ENCODE peak calls at places on chromosomes 2 and 18, in four cellular contexts. M is psoas muscle, X is tibial nerve, Q is WERI-Rb-1. S is an unnamed sample.
A peak's percentile ranks its signal among the peaks of the same experiment; 100 is the strongest.

GRCh38 chr2:85971369-85971768 is 82.6 kb upstream of the ST3GAL5 start:
- DNase-seq in M (no peak), X (no peak), Q (no peak), S (no peak)

GRCh38 chr18:57083485-57083884 is 63.4 kb upstream of the BOD1L2 start:
- DNase-seq in M (no peak), X (no peak), Q (no peak), S (no peak)

GRCh38 chr18:36490907-36491306 is 193.4 kb downstream of the FHOD3 start:
- DNase-seq in M (no peak), X (no peak), Q (no peak), S (no peak)

GRCh38 chr2:234881413-234882241 is 70.2 kb upstream of the SH3BP4 start:
- DNase-seq in M (peak; percentile 81), X (peak; percentile 63), Q (peak; percentile 60), S (peak; percentile 61)

GRCh38 chr2:41495050-41495449 is 552.8 kb upstream of the PKDCC start:
- DNase-seq in M (no peak), X (no peak), Q (no peak), S (no peak)

GRCh38 chr2:37389984-37390765 is 45.7 kb downstream of the QPCT start:
- DNase-seq in M (no peak), X (no peak), Q (peak; percentile 43), S (no peak)

GRCh38 chr2:137467246-137467862 is 496.9 kb upstream of the HNMT start:
- DNase-seq in M (no peak), X (no peak), Q (peak; percentile 63), S (peak; percentile 11)

GRCh38 chr18:45324489-45325111 is 290.7 kb upstream of the SLC14A2 start:
- DNase-seq in M (peak; percentile 88), X (peak; percentile 57), Q (no peak), S (no peak)

GRCh38 chr2:126876631-126877030 is 22.1 kb upstream of the TEX51 start:
- DNase-seq in M (no peak), X (no peak), Q (no peak), S (no peak)

GRCh38 chr18:31042391-31043181 is at the start of gene DSC3:
- DNase-seq in M (peak; percentile 13), X (no peak), Q (peak; percentile 67), S (no peak)

GRCh38 chr2:217977840-217978535 is 24.8 kb downstream of the TNS1 start:
- DNase-seq in M (no peak), X (no peak), Q (no peak), S (no peak)
- H3K4me3 ChIP-seq in M (peak overlapping the region; percentile 60), X (peak overlapping the region; percentile 59), Q (no peak overlapping the region), S (no peak overlapping the region)

GRCh38 chr2:101114268-101114783 is 36.9 kb downstream of the TBC1D8 start:
- DNase-seq in M (no peak), X (no peak), Q (peak; percentile 42), S (no peak)
- H3K4me3 ChIP-seq in M (peak overlapping the region; percentile 30), X (no peak overlapping the region), Q (peak overlapping the region; percentile 61), S (peak overlapping the region; percentile 13)

DNA sequence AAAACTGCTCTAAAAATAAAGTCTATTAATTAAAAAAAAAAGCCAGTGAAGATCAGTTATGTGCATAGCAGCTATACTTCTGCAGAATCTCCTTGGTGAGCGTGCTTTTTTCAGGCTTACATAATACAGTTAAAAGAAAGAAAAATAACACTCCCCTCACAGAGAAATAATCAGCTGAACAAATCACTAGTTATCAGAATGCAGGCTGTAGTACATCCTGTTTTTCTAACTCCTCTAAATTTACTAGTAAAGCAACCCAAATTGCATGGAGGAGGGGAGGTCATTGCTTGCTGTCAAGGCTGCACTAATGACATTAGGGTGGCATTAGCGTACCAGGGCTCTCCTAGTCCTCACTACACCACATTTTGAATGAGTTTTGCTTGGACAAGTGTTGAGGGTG is 192.2 kb downstream of the PLCL1 start:
- DNase-seq in M (no peak), X (no peak), Q (no peak), S (no peak)
- H3K4me3 ChIP-seq in M (no peak overlapping the region), X (no peak overlapping the region), Q (no peak overlapping the region), S (no peak overlapping the region)

GRCh38 chr2:154375625-154376020 is 322.9 kb upstream of the KCNJ3 start:
- DNase-seq in M (no peak), X (no peak), Q (peak; percentile 11), S (peak; percentile 27)
- H3K4me3 ChIP-seq in M (no peak overlapping the region), X (no peak overlapping the region), Q (peak overlapping the region; percentile 32), S (no peak overlapping the region)

GRCh38 chr2:8636041-8636491 is 45.8 kb upstream of the ID2 start:
- DNase-seq in M (no peak), X (no peak), Q (no peak), S (no peak)

GRCh38 chr2:8633186-8633734 is 48.6 kb upstream of the ID2 start:
- DNase-seq in M (no peak), X (no peak), Q (no peak), S (no peak)

GRCh38 chr2:8634466-8635172 is 47.2 kb upstream of the ID2 start:
- DNase-seq in M (no peak), X (no peak), Q (no peak), S (no peak)

GRCh38 chr2:8632755-8633154 is 49.1 kb upstream of the ID2 start:
- DNase-seq in M (no peak), X (no peak), Q (no peak), S (no peak)

DNA sequence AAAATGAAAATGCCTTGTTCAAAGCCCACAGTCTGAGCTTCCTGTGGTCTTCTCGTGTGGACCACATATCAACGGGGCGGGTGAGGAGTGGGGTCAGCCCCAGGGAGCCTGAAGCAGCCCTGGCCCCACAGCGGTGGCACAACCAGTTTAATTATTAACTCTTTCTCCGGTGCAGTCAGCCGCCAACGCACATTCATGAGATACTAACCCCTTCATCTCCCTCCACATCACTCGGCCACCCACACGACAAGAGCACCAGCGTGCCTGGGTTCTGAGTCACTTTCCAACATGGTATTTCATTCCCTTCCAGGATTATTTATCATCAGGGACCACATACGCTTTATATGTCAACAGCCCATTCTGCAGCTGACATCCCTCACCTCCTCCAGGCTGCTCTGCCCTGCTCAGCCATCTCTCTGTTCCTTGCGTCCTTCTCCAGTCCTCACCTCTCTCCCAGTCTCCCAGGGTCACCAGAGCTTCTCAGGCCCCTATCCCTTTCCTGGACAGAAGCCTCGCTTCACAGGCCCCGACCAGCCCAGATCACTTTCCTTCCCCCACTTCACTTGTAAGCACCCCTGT is 48.0 kb upstream of the ID2 start:
- DNase-seq in M (no peak), X (no peak), Q (no peak), S (no peak)
- H3K4me3 ChIP-seq in M (no peak overlapping the region), X (no peak overlapping the region), Q (no peak overlapping the region), S (no peak overlapping the region)

DNA sequence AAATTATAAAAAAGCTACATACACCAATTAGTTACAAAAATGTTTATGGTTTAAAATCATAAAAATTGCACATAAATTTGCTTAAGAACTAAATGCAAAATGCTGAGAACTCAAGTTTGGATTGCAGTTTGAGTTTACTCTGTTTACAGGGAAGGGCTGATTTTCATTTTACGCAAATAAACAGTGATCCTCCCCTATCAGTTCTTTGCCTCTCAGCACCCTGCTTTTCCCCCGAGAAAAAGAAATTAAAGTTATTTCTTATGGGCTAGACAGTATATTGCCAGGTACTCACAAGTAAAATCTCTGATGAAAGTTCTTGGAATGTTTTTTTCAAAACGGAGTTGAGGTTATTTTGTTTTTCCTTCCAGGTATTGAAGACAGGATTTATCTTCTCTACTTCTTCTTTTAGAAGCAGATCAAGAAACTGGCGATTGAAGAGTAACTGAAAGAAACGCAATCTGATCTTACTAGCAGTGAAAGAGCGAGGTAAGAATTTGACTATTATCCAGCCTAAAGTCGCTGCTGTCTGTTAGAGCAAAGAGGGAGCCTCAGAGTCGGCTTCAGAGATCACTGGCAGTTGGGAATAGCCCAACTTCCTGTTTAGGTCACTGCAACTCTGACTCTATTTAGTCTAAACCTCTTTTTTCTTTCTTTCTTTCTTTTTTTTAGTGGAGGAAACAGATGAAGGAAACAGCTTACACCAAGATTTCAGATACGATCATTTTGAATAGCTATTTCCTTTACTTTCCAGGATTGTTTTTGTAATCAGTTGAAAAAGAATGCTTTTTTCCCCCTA is at the start of gene TFPI:
- DNase-seq in M (no peak), X (no peak), Q (no peak), S (no peak)
- H3K4me3 ChIP-seq in M (peak within 1 kb of the TSS; percentile 72), X (peak within 1 kb of the TSS; percentile 49), Q (no peak within 1 kb of the TSS), S (peak within 1 kb of the TSS; percentile 63)

GRCh38 chr2:23617167-23617787 is 232.3 kb downstream of the KLHL29 start:
- DNase-seq in M (peak; percentile 64), X (peak; percentile 43), Q (no peak), S (no peak)
- H3K4me3 ChIP-seq in M (peak overlapping the region; percentile 21), X (peak overlapping the region; percentile 31), Q (no peak overlapping the region), S (no peak overlapping the region)

GRCh38 chr18:59986139-59986538 is 86.3 kb downstream of the PMAIP1 start:
- DNase-seq in M (no peak), X (no peak), Q (no peak), S (no peak)
- H3K4me3 ChIP-seq in M (no peak overlapping the region), X (no peak overlapping the region), Q (no peak overlapping the region), S (no peak overlapping the region)